ENCODE peak calls at places on chromosome 3, in eight cellular contexts. Y, M, T, Z, V, C, O and K are unnamed samples. For H3K4me1, the result is how much of the 10 kb centered on the place peaks cover.

GRCh38 chr3:25468866-25469319 is 40.8 kb downstream of the RARB start:
- DNase-seq in Y (no peak), M (peak), T (peak), Z (peak), V (peak), C (no peak), O (peak), K (peak)

GRCh38 chr3:42101048-42101447 is 9.9 kb downstream of the TRAK1 start:
- DNase-seq in Y (no peak), M (no peak), T (peak), Z (peak), V (peak), C (no peak), O (peak), K (no peak)

GRCh38 chr3:105790534-105790933 is 78.3 kb downstream of the CBLB start:
- DNase-seq in Y (no peak), M (no peak), T (no peak), Z (no peak), V (no peak), C (no peak), O (no peak), K (no peak)

GRCh38 chr3:193782280-193782654 is 189.3 kb downstream of the OPA1 start:
- DNase-seq in Y (peak), M (peak), T (peak), Z (no peak), V (peak), C (no peak), O (peak), K (peak)

GRCh38 chr3:32076566-32076965 is 29.9 kb upstream of the GPD1L start:
- DNase-seq in Y (no peak), M (no peak), T (peak), Z (no peak), V (peak), C (no peak), O (no peak), K (no peak)

GRCh38 chr3:134325106-134325705 is 49.0 kb downstream of the AMOTL2 start:
- DNase-seq in Y (no peak), M (no peak), T (peak), Z (no peak), V (peak), C (no peak), O (no peak), K (no peak)

GRCh38 chr3:38353151-38353550 is 6.6 kb downstream of the XYLB start:
- DNase-seq in Y (no peak), M (no peak), T (peak), Z (no peak), V (peak), C (no peak), O (no peak), K (no peak)

GRCh38 chr3:177802151-177802900 is 605.0 kb upstream of the TBL1XR1 start:
- DNase-seq in Y (no peak), M (no peak), T (peak), Z (no peak), V (peak), C (no peak), O (no peak), K (no peak)

GRCh38 chr3:141240290-141241247 is 8.9 kb downstream of the PXYLP1 start:
- DNase-seq in Y (no peak), M (no peak), T (peak), Z (no peak), V (peak), C (no peak), O (no peak), K (no peak)

GRCh38 chr3:121467085-121467484 is 78.7 kb downstream of the POLQ start:
- DNase-seq in Y (no peak), M (peak), T (no peak), Z (no peak), V (no peak), C (no peak), O (no peak), K (no peak)

GRCh38 chr3:153313307-153313945 is 151.4 kb downstream of the RAP2B start:
- DNase-seq in Y (no peak), M (no peak), T (peak), Z (no peak), V (peak), C (no peak), O (no peak), K (no peak)

GRCh38 chr3:151008699-151009098 is 36.2 kb upstream of the CLRN1 start:
- DNase-seq in Y (no peak), M (peak), T (peak), Z (no peak), V (peak), C (no peak), O (no peak), K (no peak)

GRCh38 chr3:2792432-2792831 is 317.7 kb downstream of the IL5RA start:
- DNase-seq in Y (no peak), M (no peak), T (no peak), Z (no peak), V (no peak), C (no peak), O (no peak), K (no peak)

GRCh38 chr3:115239717-115240116 is 92.6 kb upstream of the ZBTB20 start:
- DNase-seq in Y (no peak), M (peak), T (peak), Z (peak), V (peak), C (no peak), O (no peak), K (peak)
- H3K4me3 ChIP-seq in Y (no peak), M (no peak), T (no peak), Z (no peak), V (no peak), C (no peak), O (no peak), K (no peak)

GRCh38 chr3:13073042-13073906 is at the start of gene IQSEC1:
- DNase-seq in Y (peak), M (peak), T (peak), Z (peak), V (no peak), C (peak), O (peak), K (peak)
- H3K4me1 ChIP-seq in Y (under half), M (under half), T (under half), Z (under half), V (under half), C (half or more), O (under half), K (under half)

GRCh38 chr3:78076379-78076778 is 1036.5 kb downstream of the ROBO2 start:
- DNase-seq in Y (no peak), M (no peak), T (peak), Z (no peak), V (peak), C (no peak), O (no peak), K (no peak)
- TF ChIP-seq CTCF in Y (no peak), M (no peak), T (no peak), Z (no peak), V (no peak), C (no peak), O (no peak), K (no peak)

GRCh38 chr3:126153695-126154360 is 26.6 kb downstream of the ALDH1L1 start:
- DNase-seq in Y (no peak), M (peak), T (no peak), Z (no peak), V (no peak), C (peak), O (no peak), K (peak)
- H3K4me3 ChIP-seq in Y (no peak), M (no peak), T (no peak), Z (no peak), V (no peak), C (no peak), O (no peak), K (no peak)

GRCh38 chr3:155843569-155843968 is 10.7 kb downstream of the SLC33A1 start:
- DNase-seq in Y (no peak), M (no peak), T (no peak), Z (no peak), V (no peak), C (no peak), O (no peak), K (no peak)

GRCh38 chr3:155846119-155846518 is 8.1 kb downstream of the SLC33A1 start:
- DNase-seq in Y (no peak), M (no peak), T (peak), Z (no peak), V (peak), C (no peak), O (no peak), K (no peak)

GRCh38 chr3:155853214-155854146 is 747 bp downstream of the SLC33A1 start:
- DNase-seq in Y (peak), M (peak), T (peak), Z (no peak), V (peak), C (no peak), O (peak), K (no peak)

DNA sequence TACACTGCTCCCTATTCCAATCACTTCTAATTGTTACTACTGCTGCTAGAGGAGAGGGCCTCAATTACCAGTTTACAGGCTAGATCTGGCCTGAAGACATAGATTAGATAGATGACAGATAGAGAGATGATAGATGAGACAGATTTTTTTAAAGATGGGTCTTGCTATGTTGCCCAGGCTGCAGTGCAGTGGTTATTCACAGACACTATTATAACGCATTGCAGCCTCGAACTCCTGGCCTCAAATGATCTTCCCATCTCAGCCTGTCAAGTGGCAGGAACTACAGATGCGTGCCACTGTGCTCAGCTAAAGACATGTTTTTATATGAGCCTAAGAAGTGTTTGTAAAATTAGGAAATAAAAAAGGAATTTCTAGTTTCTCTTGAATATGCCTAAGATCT is 6.2 kb downstream of the SLC33A1 start:
- DNase-seq in Y (no peak), M (no peak), T (no peak), Z (no peak), V (no peak), C (no peak), O (no peak), K (no peak)
- H3K4me1 ChIP-seq in Y (half or more), M (under half), T (under half), Z (under half), V (under half), C (half or more), O (half or more), K (half or more)

DNA sequence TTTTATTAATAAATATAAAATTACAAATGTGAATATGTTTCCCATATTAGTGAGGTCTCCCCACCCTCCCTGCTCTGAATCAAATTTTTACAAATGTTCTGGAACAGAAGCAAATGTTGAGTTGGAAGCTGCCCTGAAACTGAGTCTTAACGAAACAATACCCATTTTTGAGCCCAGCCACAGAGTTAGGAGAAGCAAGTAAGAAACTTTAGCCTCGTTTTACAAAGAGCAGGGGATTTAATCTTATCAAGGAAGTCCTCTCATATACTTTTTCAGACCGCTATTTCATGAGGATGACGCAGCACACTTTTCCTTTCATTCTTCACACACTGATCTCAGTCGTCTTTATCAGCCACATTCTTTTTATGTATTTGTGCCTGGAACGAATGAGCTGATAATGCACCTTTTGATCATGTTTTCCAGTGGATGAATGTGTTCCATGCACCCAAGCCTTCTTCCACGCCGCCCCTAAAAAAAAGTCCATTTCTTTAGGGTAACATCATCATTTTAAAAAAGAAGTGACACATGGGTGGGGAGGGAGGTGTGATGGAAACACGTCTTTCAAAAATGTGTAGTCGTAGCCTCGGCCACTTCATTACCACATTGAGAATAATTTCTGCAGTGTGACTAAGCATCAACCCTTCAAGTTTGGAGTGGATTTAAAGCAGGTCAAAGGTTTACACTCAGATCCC is 48.1 kb downstream of the SETMAR start:
- DNase-seq in Y (no peak), M (peak), T (peak), Z (no peak), V (peak), C (no peak), O (no peak), K (no peak)
- TF ChIP-seq CTCF in Y (no peak), M (no peak), T (no peak), Z (no peak), V (no peak), C (peak), O (peak), K (no peak)